ENCODE peak calls at places on chromosomes 12 and 14, in eight cellular contexts. One of them, this sample, is unnamed.
A peak's percentile ranks its signal among the peaks of the same experiment; 100 is the strongest.

GRCh38 chr12:116172224-116172849 is 105.2 kb downstream of the MED13L start:
- DNase-seq in sigmoid colon: no peak
- DNase-seq in WTC11: no peak
- DNase-seq in left lung: no peak
- DNase-seq in transverse colon: no peak
- DNase-seq in activated B cell treated with CpG ODN at 0.5 μM for 24 hours: no peak
- DNase-seq in heart left ventricle: no peak
- DNase-seq in tibial artery: no peak
- DNase-seq in this sample: no peak

GRCh38 chr14:77681196-77682157 is 26.3 kb downstream of the ALKBH1 start:
- DNase-seq in sigmoid colon: no peak
- DNase-seq in WTC11: no peak
- DNase-seq in heart left ventricle: no peak
- DNase-seq in transverse colon: peak; percentile 43
- DNase-seq in activated B cell treated with CpG ODN at 0.5 μM for 24 hours: no peak
- DNase-seq in left lung: no peak
- DNase-seq in tibial artery: no peak
- DNase-seq in this sample: no peak

GRCh38 chr12:45407967-45408743 is 192.3 kb downstream of the ANO6 start:
- DNase-seq in activated B cell treated with CpG ODN at 0.5 μM for 24 hours: no peak
- DNase-seq in WTC11: no peak
- DNase-seq in tibial artery: no peak
- DNase-seq in transverse colon: no peak
- DNase-seq in left lung: no peak
- DNase-seq in heart left ventricle: no peak
- DNase-seq in sigmoid colon: no peak
- DNase-seq in this sample: no peak

GRCh38 chr14:58082491-58083098 is 69.4 kb downstream of the ARMH4 start:
- DNase-seq in activated B cell treated with CpG ODN at 0.5 μM for 24 hours: no peak
- DNase-seq in tibial artery: no peak
- DNase-seq in heart left ventricle: no peak
- DNase-seq in sigmoid colon: no peak
- DNase-seq in WTC11: no peak
- DNase-seq in left lung: no peak
- DNase-seq in transverse colon: no peak
- DNase-seq in this sample: no peak

GRCh38 chr14:71780822-71781221 is 151.4 kb upstream of the RGS6 start:
- DNase-seq in left lung: no peak
- DNase-seq in activated B cell treated with CpG ODN at 0.5 μM for 24 hours: no peak
- DNase-seq in WTC11: no peak
- DNase-seq in heart left ventricle: no peak
- DNase-seq in sigmoid colon: no peak
- DNase-seq in tibial artery: no peak
- DNase-seq in transverse colon: no peak
- DNase-seq in this sample: no peak

GRCh38 chr14:45135181-45135580 is 549 bp upstream of the FANCM start:
- DNase-seq in transverse colon: no peak
- DNase-seq in sigmoid colon: no peak
- DNase-seq in tibial artery: no peak
- DNase-seq in left lung: no peak
- DNase-seq in activated B cell treated with CpG ODN at 0.5 μM for 24 hours: no peak
- DNase-seq in WTC11: no peak
- DNase-seq in heart left ventricle: peak; percentile 9
- DNase-seq in this sample: no peak

GRCh38 chr12:5515458-5515857 is 83.5 kb downstream of the NTF3 start:
- DNase-seq in WTC11: no peak
- DNase-seq in left lung: no peak
- DNase-seq in transverse colon: no peak
- DNase-seq in tibial artery: no peak
- DNase-seq in activated B cell treated with CpG ODN at 0.5 μM for 24 hours: no peak
- DNase-seq in heart left ventricle: no peak
- DNase-seq in sigmoid colon: no peak
- DNase-seq in this sample: no peak

GRCh38 chr12:77325505-77325904 is 260.1 kb upstream of the E2F7 start:
- DNase-seq in heart left ventricle: no peak
- DNase-seq in activated B cell treated with CpG ODN at 0.5 μM for 24 hours: no peak
- DNase-seq in transverse colon: no peak
- DNase-seq in sigmoid colon: no peak
- DNase-seq in tibial artery: no peak
- DNase-seq in WTC11: peak; percentile 54
- DNase-seq in left lung: no peak
- DNase-seq in this sample: no peak

GRCh38 chr14:102999227-102999895 is 58.0 kb downstream of the CDC42BPB start:
- DNase-seq in heart left ventricle: no peak
- DNase-seq in left lung: no peak
- DNase-seq in activated B cell treated with CpG ODN at 0.5 μM for 24 hours: no peak
- DNase-seq in WTC11: no peak
- DNase-seq in transverse colon: no peak
- DNase-seq in tibial artery: no peak
- DNase-seq in sigmoid colon: no peak
- DNase-seq in this sample: no peak

GRCh38 chr12:77850698-77851097 is 20.0 kb downstream of the NAV3 start:
- DNase-seq in activated B cell treated with CpG ODN at 0.5 μM for 24 hours: no peak
- DNase-seq in tibial artery: no peak
- DNase-seq in left lung: no peak
- DNase-seq in transverse colon: no peak
- DNase-seq in heart left ventricle: no peak
- DNase-seq in WTC11: no peak
- DNase-seq in sigmoid colon: no peak
- DNase-seq in this sample: no peak

GRCh38 chr12:124395986-124396385 is 101.1 kb downstream of the RFLNA start:
- DNase-seq in sigmoid colon: no peak
- DNase-seq in activated B cell treated with CpG ODN at 0.5 μM for 24 hours: no peak
- DNase-seq in left lung: no peak
- DNase-seq in heart left ventricle: no peak
- DNase-seq in WTC11: no peak
- DNase-seq in tibial artery: no peak
- DNase-seq in transverse colon: peak; percentile 53
- DNase-seq in this sample: no peak

GRCh38 chr12:122528582-122528981 is 1.5 kb downstream of the KNTC1 start:
- DNase-seq in heart left ventricle: no peak
- DNase-seq in WTC11: no peak
- DNase-seq in sigmoid colon: no peak
- DNase-seq in left lung: no peak
- DNase-seq in transverse colon: no peak
- DNase-seq in tibial artery: no peak
- DNase-seq in activated B cell treated with CpG ODN at 0.5 μM for 24 hours: no peak
- DNase-seq in this sample: no peak

DNA sequence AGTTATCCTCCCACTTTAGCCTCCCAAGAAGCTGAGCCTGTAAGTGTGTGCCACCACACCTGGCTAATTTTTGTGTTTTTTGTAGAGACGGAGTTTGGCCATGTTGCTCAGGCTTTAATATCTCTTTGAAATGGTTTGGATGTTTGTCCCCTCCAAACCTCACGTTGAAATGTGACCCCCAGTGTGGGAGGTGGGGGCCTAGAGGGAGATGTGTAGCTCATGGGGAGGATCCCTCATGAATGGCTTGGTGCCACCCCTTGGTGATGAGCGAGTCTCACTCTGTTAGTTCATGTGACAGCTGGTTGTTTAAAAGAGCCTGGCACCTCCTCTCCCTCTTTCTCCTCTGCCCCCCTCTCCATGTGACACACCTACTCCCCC is 23.6 kb upstream of the TTC7B start:
- DNase-seq in transverse colon: no peak
- DNase-seq in sigmoid colon: no peak
- DNase-seq in activated B cell treated with CpG ODN at 0.5 μM for 24 hours: no peak
- DNase-seq in tibial artery: peak; percentile 9
- DNase-seq in WTC11: no peak
- DNase-seq in heart left ventricle: no peak
- DNase-seq in left lung: no peak
- DNase-seq in this sample: no peak
- TF ChIP-seq CTCF in transverse colon: no peak
- TF ChIP-seq CTCF in sigmoid colon: no peak
- TF ChIP-seq CTCF in activated B cell treated with CpG ODN at 0.5 μM for 24 hours: no peak
- TF ChIP-seq CTCF in tibial artery: no peak
- TF ChIP-seq CTCF in WTC11: no peak
- TF ChIP-seq CTCF in heart left ventricle: no peak
- TF ChIP-seq CTCF in left lung: no peak
- TF ChIP-seq CTCF in this sample: no peak

GRCh38 chr14:55446127-55446736 is 5.8 kb upstream of the TBPL2 start:
- DNase-seq in transverse colon: peak; percentile 60
- DNase-seq in WTC11: peak; percentile 71
- DNase-seq in heart left ventricle: peak; percentile 62
- DNase-seq in activated B cell treated with CpG ODN at 0.5 μM for 24 hours: no peak
- DNase-seq in sigmoid colon: peak; percentile 63
- DNase-seq in left lung: no peak
- DNase-seq in tibial artery: no peak
- DNase-seq in this sample: no peak

GRCh38 chr14:55446833-55447232 is 6.4 kb upstream of the TBPL2 start:
- DNase-seq in left lung: no peak
- DNase-seq in activated B cell treated with CpG ODN at 0.5 μM for 24 hours: no peak
- DNase-seq in tibial artery: no peak
- DNase-seq in WTC11: no peak
- DNase-seq in transverse colon: no peak
- DNase-seq in sigmoid colon: no peak
- DNase-seq in heart left ventricle: no peak
- DNase-seq in this sample: no peak

GRCh38 chr14:55450124-55450523 is 9.7 kb upstream of the TBPL2 start:
- DNase-seq in sigmoid colon: no peak
- DNase-seq in activated B cell treated with CpG ODN at 0.5 μM for 24 hours: no peak
- DNase-seq in left lung: no peak
- DNase-seq in tibial artery: no peak
- DNase-seq in WTC11: no peak
- DNase-seq in heart left ventricle: no peak
- DNase-seq in transverse colon: no peak
- DNase-seq in this sample: no peak

GRCh38 chr14:55449116-55449515 is 8.7 kb upstream of the TBPL2 start:
- DNase-seq in WTC11: no peak
- DNase-seq in activated B cell treated with CpG ODN at 0.5 μM for 24 hours: no peak
- DNase-seq in sigmoid colon: no peak
- DNase-seq in transverse colon: no peak
- DNase-seq in left lung: no peak
- DNase-seq in heart left ventricle: no peak
- DNase-seq in tibial artery: no peak
- DNase-seq in this sample: no peak

GRCh38 chr14:55448146-55448614 is 7.8 kb upstream of the TBPL2 start:
- DNase-seq in tibial artery: no peak
- DNase-seq in transverse colon: peak; percentile 60
- DNase-seq in left lung: no peak
- DNase-seq in heart left ventricle: no peak
- DNase-seq in sigmoid colon: no peak
- DNase-seq in WTC11: no peak
- DNase-seq in activated B cell treated with CpG ODN at 0.5 μM for 24 hours: no peak
- DNase-seq in this sample: no peak
- TF ChIP-seq CTCF in tibial artery: no peak
- TF ChIP-seq CTCF in transverse colon: no peak
- TF ChIP-seq CTCF in left lung: no peak
- TF ChIP-seq CTCF in heart left ventricle: no peak
- TF ChIP-seq CTCF in sigmoid colon: no peak
- TF ChIP-seq CTCF in WTC11: no peak
- TF ChIP-seq CTCF in activated B cell treated with CpG ODN at 0.5 μM for 24 hours: no peak
- TF ChIP-seq CTCF in this sample: no peak

GRCh38 chr12:32561931-32562341 is 117.2 kb upstream of the DNM1L start:
- DNase-seq in WTC11: no peak
- DNase-seq in transverse colon: no peak
- DNase-seq in tibial artery: no peak
- DNase-seq in sigmoid colon: no peak
- DNase-seq in heart left ventricle: no peak
- DNase-seq in left lung: no peak
- DNase-seq in activated B cell treated with CpG ODN at 0.5 μM for 24 hours: no peak
- DNase-seq in this sample: no peak

GRCh38 chr12:32559434-32559833 is 119.7 kb upstream of the DNM1L start:
- DNase-seq in left lung: no peak
- DNase-seq in heart left ventricle: no peak
- DNase-seq in sigmoid colon: no peak
- DNase-seq in WTC11: no peak
- DNase-seq in transverse colon: no peak
- DNase-seq in activated B cell treated with CpG ODN at 0.5 μM for 24 hours: no peak
- DNase-seq in tibial artery: no peak
- DNase-seq in this sample: no peak

GRCh38 chr12:32558941-32559340 is 120.2 kb upstream of the DNM1L start:
- DNase-seq in left lung: no peak
- DNase-seq in tibial artery: no peak
- DNase-seq in sigmoid colon: no peak
- DNase-seq in transverse colon: no peak
- DNase-seq in activated B cell treated with CpG ODN at 0.5 μM for 24 hours: no peak
- DNase-seq in WTC11: no peak
- DNase-seq in heart left ventricle: no peak
- DNase-seq in this sample: no peak

GRCh38 chr12:32560520-32560919 is 118.6 kb upstream of the DNM1L start:
- DNase-seq in tibial artery: no peak
- DNase-seq in heart left ventricle: no peak
- DNase-seq in activated B cell treated with CpG ODN at 0.5 μM for 24 hours: no peak
- DNase-seq in sigmoid colon: no peak
- DNase-seq in left lung: no peak
- DNase-seq in WTC11: no peak
- DNase-seq in transverse colon: no peak
- DNase-seq in this sample: no peak
- TF ChIP-seq CTCF in tibial artery: no peak
- TF ChIP-seq CTCF in heart left ventricle: no peak
- TF ChIP-seq CTCF in activated B cell treated with CpG ODN at 0.5 μM for 24 hours: no peak
- TF ChIP-seq CTCF in sigmoid colon: no peak
- TF ChIP-seq CTCF in left lung: no peak
- TF ChIP-seq CTCF in WTC11: no peak
- TF ChIP-seq CTCF in transverse colon: no peak
- TF ChIP-seq CTCF in this sample: no peak

GRCh38 chr12:84512751-84513150 is 399.8 kb downstream of the SLC6A15 start:
- DNase-seq in heart left ventricle: no peak
- DNase-seq in transverse colon: no peak
- DNase-seq in left lung: no peak
- DNase-seq in WTC11: no peak
- DNase-seq in sigmoid colon: no peak
- DNase-seq in activated B cell treated with CpG ODN at 0.5 μM for 24 hours: no peak
- DNase-seq in tibial artery: no peak
- DNase-seq in this sample: no peak

GRCh38 chr12:84508943-84509342 is 403.7 kb downstream of the SLC6A15 start:
- DNase-seq in activated B cell treated with CpG ODN at 0.5 μM for 24 hours: no peak
- DNase-seq in sigmoid colon: peak; percentile 75
- DNase-seq in transverse colon: no peak
- DNase-seq in heart left ventricle: no peak
- DNase-seq in tibial artery: no peak
- DNase-seq in left lung: peak; percentile 43
- DNase-seq in WTC11: no peak
- DNase-seq in this sample: no peak

GRCh38 chr12:84507914-84508313 is 404.7 kb downstream of the SLC6A15 start:
- DNase-seq in activated B cell treated with CpG ODN at 0.5 μM for 24 hours: no peak
- DNase-seq in transverse colon: no peak
- DNase-seq in tibial artery: no peak
- DNase-seq in WTC11: no peak
- DNase-seq in left lung: no peak
- DNase-seq in sigmoid colon: peak; percentile 46
- DNase-seq in heart left ventricle: no peak
- DNase-seq in this sample: no peak

GRCh38 chr12:84506317-84506716 is 406.3 kb downstream of the SLC6A15 start:
- DNase-seq in sigmoid colon: peak; percentile 58
- DNase-seq in WTC11: no peak
- DNase-seq in heart left ventricle: no peak
- DNase-seq in left lung: no peak
- DNase-seq in activated B cell treated with CpG ODN at 0.5 μM for 24 hours: no peak
- DNase-seq in transverse colon: no peak
- DNase-seq in tibial artery: no peak
- DNase-seq in this sample: no peak

DNA sequence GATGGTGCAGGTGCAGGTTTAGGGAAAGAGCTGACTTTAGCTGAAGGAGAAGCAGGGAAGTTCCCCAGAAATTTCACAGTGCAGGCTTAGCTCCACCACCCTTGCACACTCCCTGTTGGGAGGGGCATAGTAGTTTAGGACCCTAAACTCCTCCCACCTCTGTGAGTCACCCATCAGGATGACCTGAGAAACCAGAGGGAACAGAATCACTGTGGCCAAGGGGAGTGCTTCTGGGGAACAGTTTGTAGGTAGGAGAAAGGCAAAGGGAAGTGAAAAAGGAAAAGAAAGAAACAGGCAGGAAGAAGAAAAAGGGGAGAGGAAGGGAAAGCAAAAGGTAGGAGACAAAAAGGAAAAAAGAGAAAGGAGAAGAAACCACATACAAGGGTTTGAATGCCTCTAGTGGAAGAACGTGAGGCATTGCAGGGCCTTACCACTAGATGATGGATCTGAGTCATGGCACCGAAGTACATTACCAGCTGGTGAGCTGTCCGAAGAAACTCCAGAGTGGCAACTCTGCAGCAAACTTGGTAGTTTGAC is 404.2 kb downstream of the SLC6A15 start:
- DNase-seq in tibial artery: no peak
- DNase-seq in transverse colon: no peak
- DNase-seq in heart left ventricle: no peak
- DNase-seq in activated B cell treated with CpG ODN at 0.5 μM for 24 hours: no peak
- DNase-seq in left lung: no peak
- DNase-seq in sigmoid colon: peak; percentile 71
- DNase-seq in WTC11: no peak
- DNase-seq in this sample: no peak
- TF ChIP-seq CTCF in tibial artery: peak; percentile 13
- TF ChIP-seq CTCF in transverse colon: peak; percentile 16
- TF ChIP-seq CTCF in heart left ventricle: no peak
- TF ChIP-seq CTCF in activated B cell treated with CpG ODN at 0.5 μM for 24 hours: no peak
- TF ChIP-seq CTCF in left lung: no peak
- TF ChIP-seq CTCF in sigmoid colon: no peak
- TF ChIP-seq CTCF in WTC11: no peak
- TF ChIP-seq CTCF in this sample: no peak

This sample was measured in CD14-positive monocyte.